ENCODE peak calls at places on chromosomes 3 and 15, in five cellular contexts. One of them, this sample, is unnamed.
A peak's percentile ranks its signal among the peaks of the same experiment; 100 is the strongest.

GRCh38 chr3:95721938-95722337 is 1092.5 kb upstream of the EPHA6 start:
- DNase-seq in ACHN: peak; percentile 94
- DNase-seq in cardiac fibroblast: no peak
- DNase-seq in SK-N-DZ: no peak
- DNase-seq in body of pancreas: no peak
- DNase-seq in this sample: peak; percentile 10

GRCh38 chr3:98551754-98552153 is 20.0 kb downstream of the GPR15 start:
- DNase-seq in ACHN: no peak
- DNase-seq in cardiac fibroblast: no peak
- DNase-seq in SK-N-DZ: no peak
- DNase-seq in body of pancreas: no peak
- DNase-seq in this sample: no peak

GRCh38 chr15:67542192-67542461 is 376 bp upstream of the MAP2K5 start:
- DNase-seq in ACHN: peak; percentile 16
- DNase-seq in cardiac fibroblast: no peak
- DNase-seq in SK-N-DZ: no peak
- DNase-seq in body of pancreas: no peak
- DNase-seq in this sample: no peak

GRCh38 chr3:68819361-68819760 is 113.0 kb downstream of the TAFA4 start:
- DNase-seq in ACHN: no peak
- DNase-seq in cardiac fibroblast: no peak
- DNase-seq in SK-N-DZ: no peak
- DNase-seq in body of pancreas: no peak
- DNase-seq in this sample: no peak

GRCh38 chr3:128942161-128942952 is 51.5 kb downstream of the CFAP92 start:
- DNase-seq in ACHN: no peak
- DNase-seq in cardiac fibroblast: no peak
- DNase-seq in SK-N-DZ: no peak
- DNase-seq in body of pancreas: no peak
- DNase-seq in this sample: no peak

GRCh38 chr3:21294768-21295167 is 456.2 kb downstream of the ZNF385D start:
- DNase-seq in ACHN: peak; percentile 13
- DNase-seq in cardiac fibroblast: peak; percentile 46
- DNase-seq in SK-N-DZ: no peak
- DNase-seq in body of pancreas: no peak
- DNase-seq in this sample: no peak

GRCh38 chr3:74500257-74500656 is 114.2 kb downstream of the CNTN3 start:
- DNase-seq in ACHN: no peak
- DNase-seq in cardiac fibroblast: peak; percentile 3
- DNase-seq in SK-N-DZ: no peak
- DNase-seq in body of pancreas: no peak
- DNase-seq in this sample: no peak

GRCh38 chr15:53670701-53671100 is 88.8 kb downstream of the WDR72 start:
- DNase-seq in ACHN: no peak
- DNase-seq in cardiac fibroblast: no peak
- DNase-seq in SK-N-DZ: no peak
- DNase-seq in body of pancreas: no peak
- DNase-seq in this sample: no peak

GRCh38 chr3:81249540-81250029 is 511.9 kb downstream of the GBE1 start:
- DNase-seq in ACHN: no peak
- DNase-seq in cardiac fibroblast: peak; percentile 17
- DNase-seq in SK-N-DZ: no peak
- DNase-seq in body of pancreas: no peak
- DNase-seq in this sample: peak; percentile 18

GRCh38 chr3:73472429-73472828 is 152.3 kb downstream of the PDZRN3 start:
- DNase-seq in ACHN: no peak
- DNase-seq in cardiac fibroblast: no peak
- DNase-seq in SK-N-DZ: peak; percentile 75
- DNase-seq in body of pancreas: no peak
- DNase-seq in this sample: no peak

GRCh38 chr3:156037356-156037755 is 83.0 kb upstream of the KCNAB1 start:
- DNase-seq in ACHN: no peak
- DNase-seq in cardiac fibroblast: peak; percentile 8
- DNase-seq in SK-N-DZ: no peak
- DNase-seq in body of pancreas: no peak
- DNase-seq in this sample: no peak

GRCh38 chr3:147521646-147522045 is 112.5 kb downstream of the ZIC1 start:
- DNase-seq in ACHN: peak; percentile 2
- DNase-seq in cardiac fibroblast: peak; percentile 41
- DNase-seq in SK-N-DZ: no peak
- DNase-seq in body of pancreas: no peak
- DNase-seq in this sample: no peak